ENCODE peak calls at places on chromosomes 6 and 20, in six cellular contexts. Q is GM12891, W is K562, S is GM12878, G is HepG2, O is H1. M is an unnamed sample.

GRCh38 chr6:56984374-56984773 is 29.5 kb downstream of the BEND6 start:
- DNase-seq in Q (no peak), G (no peak), S (no peak), O (no peak), W (no peak), M (no peak)

GRCh38 chr6:143545976-143546547 is 34.5 kb upstream of the FUCA2 start:
- DNase-seq in W (peak), Q (no peak), G (peak), S (no peak), O (no peak), M (no peak)

GRCh38 chr20:10679269-10679668 is 5.5 kb upstream of the JAG1 start:
- DNase-seq in Q (no peak), G (no peak), S (no peak), W (no peak), O (no peak), M (no peak)

GRCh38 chr6:39102024-39102820 is 12.8 kb downstream of the SAYSD1 start:
- DNase-seq in Q (no peak), S (no peak), O (no peak), G (peak), W (peak), M (peak)

GRCh38 chr6:127971945-127972391 is 71.1 kb upstream of the THEMIS start:
- DNase-seq in S (no peak), G (peak), O (no peak), Q (no peak), W (no peak), M (no peak)

GRCh38 chr6:161130606-161131005 is 139.0 kb downstream of the MAP3K4 start:
- DNase-seq in Q (no peak), W (no peak), O (no peak), G (no peak), S (no peak), M (no peak)

GRCh38 chr6:19327246-19327645 is 509.9 kb upstream of the ID4 start:
- DNase-seq in S (no peak), O (no peak), Q (no peak), G (no peak), W (no peak), M (no peak)

GRCh38 chr6:111837641-111838500 is 35.4 kb downstream of the FYN start:
- DNase-seq in O (no peak), Q (no peak), S (peak), W (no peak), G (no peak), M (no peak)

GRCh38 chr20:32494498-32495216 is 90.5 kb downstream of the NOL4L start:
- DNase-seq in G (no peak), S (no peak), W (no peak), O (no peak), Q (no peak), M (no peak)

GRCh38 chr6:170446841-170447560 is 106.1 kb downstream of the PSMB1 start:
- DNase-seq in Q (no peak), G (no peak), S (no peak), W (no peak), O (no peak), M (no peak)

GRCh38 chr6:138978229-138978628 is 9.8 kb downstream of the REPS1 start:
- DNase-seq in S (no peak), Q (no peak), G (no peak), O (no peak), W (no peak), M (no peak)

GRCh38 chr6:160750276-160750689 is 48.2 kb downstream of the PLG start:
- DNase-seq in S (peak), O (peak), G (peak), Q (no peak), W (peak), M (no peak)

GRCh38 chr20:62765432-62766070 is 30.7 kb upstream of the MRGBP start:
- DNase-seq in S (no peak), O (no peak), G (no peak), W (no peak), Q (no peak), M (no peak)

GRCh38 chr20:54940471-54940870 is 465.1 kb downstream of the DOK5 start:
- DNase-seq in G (no peak), S (no peak), Q (no peak), W (no peak), O (no peak), M (no peak)

GRCh38 chr6:121633309-121633708 is 197.9 kb downstream of the GJA1 start:
- DNase-seq in S (no peak), W (no peak), O (no peak), G (no peak), Q (no peak), M (no peak)

GRCh38 chr6:24630861-24631505 is 15.0 kb downstream of the KIAA0319 start:
- DNase-seq in S (no peak), W (no peak), G (no peak), Q (no peak), O (no peak), M (no peak)

GRCh38 chr20:31720486-31721407 is 1.9 kb downstream of the BCL2L1 start:
- DNase-seq in W (peak), S (no peak), Q (no peak), O (no peak), G (peak), M (no peak)

GRCh38 chr20:36929290-36929689 is 22.2 kb downstream of the SAMHD1 start:
- DNase-seq in G (no peak), Q (no peak), S (no peak), O (no peak), W (no peak), M (no peak)

GRCh38 chr6:4084444-4085328 is 5.7 kb upstream of the FAM217A start:
- DNase-seq in W (no peak), S (no peak), Q (no peak), G (no peak), O (no peak), M (no peak)

GRCh38 chr20:24353135-24353694 is 116.2 kb upstream of the SYNDIG1 start:
- DNase-seq in W (no peak), S (no peak), G (no peak), Q (no peak), O (no peak), M (no peak)

GRCh38 chr20:46558511-46558959 is 8.1 kb upstream of the OCSTAMP start:
- DNase-seq in W (no peak), G (peak), O (no peak), S (no peak), Q (no peak), M (no peak)

GRCh38 chr6:158666637-158667359 is 16.9 kb downstream of the SYTL3 start:
- DNase-seq in W (no peak), O (no peak), S (no peak), Q (no peak), G (no peak), M (no peak)

GRCh38 chr6:139539852-139540251 is 165.4 kb upstream of the CITED2 start:
- DNase-seq in Q (no peak), W (no peak), G (peak), S (no peak), O (peak), M (no peak)

GRCh38 chr20:16349518-16350295 is 223.5 kb downstream of the KIF16B start:
- DNase-seq in G (no peak), O (no peak), W (no peak), S (no peak), Q (no peak), M (no peak)

GRCh38 chr20:62980970-62981369 is 25.8 kb downstream of the BHLHE23 start:
- DNase-seq in W (no peak), S (no peak), G (no peak), Q (peak), O (no peak), M (no peak)

GRCh38 chr6:80425089-80425823 is 318.8 kb downstream of the BCKDHB start:
- DNase-seq in G (no peak), O (no peak), Q (no peak), S (no peak), W (no peak), M (no peak)

GRCh38 chr6:15474196-15474595 is 188.6 kb downstream of the DTNBP1 start:
- DNase-seq in G (no peak), W (no peak), Q (no peak), S (no peak), O (no peak), M (no peak)

GRCh38 chr20:47989957-47990356 is 204.7 kb upstream of the SULF2 start:
- DNase-seq in Q (no peak), W (no peak), G (no peak), O (no peak), S (no peak), M (no peak)

GRCh38 chr6:83824388-83824801 is 28.8 kb upstream of the RIPPLY2 start:
- DNase-seq in Q (no peak), O (no peak), W (no peak), S (no peak), G (no peak), M (no peak)

GRCh38 chr6:40427196-40427595 is 160.0 kb downstream of the LRFN2 start:
- DNase-seq in S (no peak), G (no peak), O (no peak), W (no peak), Q (no peak), M (no peak)

GRCh38 chr20:33490023-33490933 is at the start of gene CBFA2T2:
- DNase-seq in O (no peak), W (no peak), Q (no peak), S (no peak), G (peak), M (no peak)

GRCh38 chr6:7900621-7901020 is 10.0 kb downstream of the TXNDC5 start:
- DNase-seq in O (no peak), Q (no peak), S (no peak), G (no peak), W (no peak), M (no peak)

GRCh38 chr20:57922701-57923100 is 212.9 kb upstream of the PMEPA1 start:
- DNase-seq in Q (no peak), O (no peak), S (no peak), W (no peak), G (no peak), M (no peak)

GRCh38 chr6:23890543-23891227 is 235.3 kb upstream of the NRSN1 start:
- DNase-seq in G (no peak), Q (no peak), S (no peak), W (no peak), O (no peak), M (no peak)

GRCh38 chr6:104686550-104687155 is 173.1 kb downstream of the HACE1 start:
- DNase-seq in G (no peak), O (no peak), W (no peak), Q (no peak), S (no peak), M (no peak)

GRCh38 chr6:14026831-14027539 is 90.6 kb upstream of the CD83 start:
- DNase-seq in O (no peak), G (no peak), W (no peak), Q (no peak), S (no peak), M (no peak)

GRCh38 chr6:130966581-130966980 is 96.5 kb downstream of the EPB41L2 start:
- DNase-seq in W (no peak), Q (no peak), O (no peak), G (no peak), S (no peak), M (no peak)

GRCh38 chr6:84758486-84758885 is 5.9 kb downstream of the TBX18 start:
- DNase-seq in O (no peak), W (no peak), G (no peak), Q (no peak), S (no peak), M (no peak)

GRCh38 chr20:44402391-44403193 is 47.1 kb downstream of the HNF4A start:
- DNase-seq in Q (no peak), G (peak), O (no peak), S (no peak), W (no peak), M (no peak)
- TF ChIP-seq POLR2A in Q (no peak), G (peak), O (no peak), S (no peak), W (no peak), M (no peak)

GRCh38 chr6:20370393-20370792 is 31.3 kb upstream of the E2F3 start:
- DNase-seq in W (no peak), Q (no peak), G (no peak), O (no peak), S (no peak), M (no peak)

GRCh38 chr6:20366082-20366834 is 35.4 kb upstream of the E2F3 start:
- DNase-seq in Q (no peak), S (no peak), G (no peak), O (no peak), W (no peak), M (no peak)

GRCh38 chr6:20370801-20371200 is 30.9 kb upstream of the E2F3 start:
- DNase-seq in Q (no peak), W (no peak), S (no peak), G (no peak), O (no peak), M (no peak)

GRCh38 chr6:20365456-20365855 is 36.2 kb upstream of the E2F3 start:
- DNase-seq in S (peak), Q (no peak), G (no peak), W (no peak), O (no peak), M (no peak)

DNA sequence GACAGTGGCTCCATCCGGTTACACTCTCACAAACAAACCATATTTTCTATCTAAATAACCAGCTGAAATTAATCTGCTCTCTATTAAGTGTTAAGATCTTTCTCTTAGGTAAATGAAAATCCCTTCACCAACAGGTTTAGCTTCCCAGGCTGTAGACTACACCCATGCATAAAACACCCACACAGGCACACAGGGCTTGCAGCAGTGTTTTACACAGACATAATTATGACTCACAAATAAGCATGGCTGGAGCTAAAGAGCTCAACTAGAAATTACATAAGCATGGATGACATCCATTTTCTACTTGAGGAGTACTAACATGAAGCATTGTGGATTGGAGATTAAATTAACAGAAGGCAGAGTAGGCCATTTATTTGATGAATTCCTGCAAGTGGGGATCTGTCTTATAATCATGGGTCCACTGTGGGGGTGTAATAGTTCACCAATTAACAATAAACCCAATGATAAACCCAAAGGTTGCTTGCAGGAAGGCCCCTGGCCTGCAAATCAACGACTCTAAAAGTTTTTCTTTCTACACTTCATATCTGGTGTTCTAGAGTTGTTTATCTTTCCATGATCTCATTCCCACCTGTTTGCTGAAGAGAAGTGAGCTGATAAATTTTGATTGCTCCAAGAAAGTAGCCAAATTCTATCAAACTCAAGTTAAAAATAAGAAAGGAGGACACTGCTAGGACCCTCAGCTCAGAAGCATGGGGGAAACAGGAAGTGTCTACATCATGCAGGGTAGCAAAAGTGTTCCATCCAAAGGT is 33.8 kb upstream of the E2F3 start:
- DNase-seq in S (no peak), O (no peak), Q (no peak), G (no peak), W (peak), M (no peak)
- TF ChIP-seq TAF1 in S (no peak), O (no peak), Q (no peak), G (no peak), W (no peak), M (no peak)

GRCh38 chr20:1438361-1438760 is 28.3 kb downstream of the NSFL1C start:
- DNase-seq in O (no peak), G (no peak), W (no peak), S (no peak), Q (no peak), M (no peak)

GRCh38 chr20:1437222-1437904 is 29.3 kb downstream of the NSFL1C start:
- DNase-seq in O (no peak), S (peak), G (peak), Q (peak), W (peak), M (peak)

GRCh38 chr20:1435337-1435699 is 31.3 kb downstream of the NSFL1C start:
- DNase-seq in S (no peak), O (no peak), Q (no peak), W (no peak), G (no peak), M (no peak)

GRCh38 chr20:1431158-1431557 is 35.5 kb downstream of the NSFL1C start:
- DNase-seq in G (no peak), Q (no peak), S (no peak), O (no peak), W (no peak), M (no peak)

GRCh38 chr20:1434571-1435336 is 31.9 kb downstream of the NSFL1C start:
- DNase-seq in W (peak), Q (no peak), S (peak), O (no peak), G (no peak), M (peak)
- TF ChIP-seq POLR2A in W (no peak), Q (no peak), S (no peak), O (no peak), G (no peak), M (no peak)

GRCh38 chr6:72589096-72589495 is 32.8 kb upstream of the KCNQ5 start:
- DNase-seq in W (no peak), Q (no peak), O (no peak), S (no peak), G (no peak), M (no peak)
- TF ChIP-seq TAF1 in W (no peak), Q (no peak), O (no peak), S (no peak), G (no peak), M (no peak)

DNA sequence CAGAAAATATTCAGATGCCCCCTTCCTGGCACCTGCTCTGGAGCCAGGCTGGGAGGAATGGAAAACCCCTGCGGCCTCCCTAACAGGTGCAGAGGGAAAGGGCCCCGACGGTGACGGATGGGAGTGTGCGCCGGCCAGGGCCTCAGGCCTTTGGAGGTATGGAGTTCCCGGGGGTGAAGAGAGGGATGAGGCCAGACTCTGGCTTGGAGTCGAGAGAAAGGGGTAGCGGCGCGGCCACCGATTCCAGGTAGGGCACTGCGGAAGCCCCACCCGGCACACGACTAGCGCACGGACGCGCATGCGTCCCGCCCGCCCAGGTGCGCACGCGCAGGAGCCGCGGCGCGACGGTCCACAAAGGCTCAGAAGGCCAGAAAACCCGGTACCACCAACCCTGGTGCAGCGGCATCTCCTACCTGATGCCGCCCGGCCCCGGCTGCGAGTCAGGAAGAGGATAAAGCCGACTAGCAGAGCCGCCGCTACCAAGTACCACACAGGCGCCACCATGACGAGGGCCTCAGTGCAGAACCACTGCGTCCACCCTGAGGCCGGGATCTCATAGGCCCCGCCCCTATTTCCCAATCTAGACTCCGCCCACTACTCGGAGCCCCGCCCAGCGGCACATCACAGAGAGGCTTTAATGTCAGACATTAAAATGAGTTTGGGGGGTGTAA is at the start of gene DDRGK1:
- DNase-seq in O (no peak), G (peak), W (peak), Q (peak), S (peak), M (peak)
- TF ChIP-seq POLR2A in O (peak), G (peak), W (peak), Q (peak), S (peak), M (peak)

GRCh38 chr20:51529027-51529749 is 13.3 kb downstream of the NFATC2 start:
- DNase-seq in O (no peak), G (no peak), W (peak), Q (no peak), S (no peak), M (no peak)
- TF ChIP-seq TAF1 in O (no peak), G (no peak), W (no peak), Q (no peak), S (no peak), M (no peak)

GRCh38 chr6:32894085-32895005 is 40.4 kb downstream of the PSMB9 start:
- DNase-seq in Q (peak), W (peak), S (peak), O (peak), G (peak), M (peak)
- TF ChIP-seq POLR2A in Q (peak), W (no peak), S (peak), O (peak), G (peak), M (peak)

GRCh38 chr6:122715725-122716124 is 63.8 kb upstream of the FABP7 start:
- DNase-seq in S (no peak), Q (no peak), W (no peak), G (no peak), O (no peak), M (no peak)

GRCh38 chr6:122718616-122719015 is 60.9 kb upstream of the FABP7 start:
- DNase-seq in O (no peak), W (no peak), G (no peak), S (no peak), Q (no peak), M (no peak)

GRCh38 chr6:122714059-122714458 is 65.5 kb upstream of the FABP7 start:
- DNase-seq in W (peak), S (no peak), Q (no peak), G (no peak), O (no peak), M (no peak)

GRCh38 chr6:122719176-122719575 is 60.3 kb upstream of the FABP7 start:
- DNase-seq in O (no peak), W (no peak), G (no peak), Q (no peak), S (no peak), M (no peak)

DNA sequence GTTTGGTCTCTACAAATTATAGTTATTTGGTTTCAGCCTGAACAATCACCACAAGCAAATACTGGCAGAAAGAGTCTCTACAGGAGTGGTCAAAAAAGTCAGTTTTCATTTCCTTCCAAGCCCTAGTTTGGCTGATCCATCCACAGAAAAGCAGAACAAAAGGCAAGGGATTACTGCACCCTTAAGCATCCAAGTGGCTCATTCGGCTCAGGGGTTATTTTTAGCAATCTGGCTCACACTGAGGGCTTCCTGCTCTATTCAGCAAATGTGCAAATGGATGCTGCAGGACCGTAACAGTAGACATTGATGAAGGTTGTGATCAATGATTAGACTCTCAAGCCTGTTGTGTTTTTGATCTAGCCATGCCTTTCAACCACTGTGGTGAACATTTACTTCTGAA is 62.2 kb upstream of the FABP7 start:
- DNase-seq in S (no peak), O (no peak), Q (no peak), W (no peak), G (no peak), M (no peak)
- TF ChIP-seq TAF1 in S (no peak), O (no peak), Q (no peak), W (no peak), G (no peak), M (no peak)

M was measured in GM12892.